ENCODE peak calls at places on chromosomes 16 and 17, in nine cellular contexts. T, K, N, I, O, U, Q, F and E are unnamed samples.

GRCh38 chr17:19366637-19366972 is 4.1 kb upstream of the B9D1 start:
- DNase-seq in T (no peak), K (no peak), N (no peak), I (no peak), O (no peak), U (no peak), Q (no peak), F (no peak), E (no peak)

GRCh38 chr17:18187816-18188761 is 4.5 kb downstream of the ALKBH5 start:
- DNase-seq in T (no peak), K (no peak), N (no peak), I (peak), O (peak), U (no peak), Q (no peak), F (no peak), E (no peak)

GRCh38 chr16:74724820-74725549 is 24.3 kb upstream of the MLKL start:
- DNase-seq in T (no peak), K (peak), N (no peak), I (peak), O (no peak), U (peak), Q (no peak), F (no peak), E (peak)

GRCh38 chr16:899678-900060 is 71.1 kb downstream of the LMF1 start:
- DNase-seq in T (no peak), K (no peak), N (no peak), I (no peak), O (no peak), U (no peak), Q (no peak), F (no peak), E (no peak)

GRCh38 chr17:67642488-67642887 is 75.2 kb upstream of the NOL11 start:
- DNase-seq in T (no peak), K (no peak), N (no peak), I (no peak), O (no peak), U (no peak), Q (no peak), F (no peak), E (no peak)

GRCh38 chr17:78358538-78359215 is 1.2 kb downstream of the SOCS3 start:
- DNase-seq in T (no peak), K (no peak), N (peak), I (peak), O (peak), U (peak), Q (no peak), F (no peak), E (no peak)

GRCh38 chr17:64289652-64290051 is 26.6 kb upstream of the TEX2 start:
- DNase-seq in T (no peak), K (no peak), N (no peak), I (no peak), O (no peak), U (no peak), Q (no peak), F (no peak), E (no peak)

GRCh38 chr16:66359012-66359411 is 7.5 kb upstream of the CDH5 start:
- DNase-seq in T (no peak), K (peak), N (no peak), I (peak), O (peak), U (no peak), Q (peak), F (no peak), E (no peak)

GRCh38 chr17:55320594-55321506 is 56.1 kb downstream of the HLF start:
- DNase-seq in T (no peak), K (no peak), N (no peak), I (peak), O (no peak), U (no peak), Q (no peak), F (no peak), E (no peak)

GRCh38 chr17:36066365-36066945 is 2.4 kb downstream of the CCL18 start:
- DNase-seq in T (no peak), K (no peak), N (no peak), I (no peak), O (no peak), U (no peak), Q (no peak), F (no peak), E (no peak)

GRCh38 chr17:5975651-5976050 is 94.5 kb upstream of the WSCD1 start:
- DNase-seq in T (no peak), K (no peak), N (no peak), I (no peak), O (no peak), U (no peak), Q (no peak), F (peak), E (no peak)

GRCh38 chr17:81403040-81403467 is 7.8 kb downstream of the BAHCC1 start:
- DNase-seq in T (no peak), K (no peak), N (no peak), I (no peak), O (no peak), U (peak), Q (no peak), F (peak), E (no peak)

GRCh38 chr16:12403746-12404658 is 399.7 kb downstream of the CPPED1 start:
- DNase-seq in T (no peak), K (no peak), N (no peak), I (no peak), O (peak), U (peak), Q (no peak), F (no peak), E (no peak)

GRCh38 chr16:4298761-4299522 is 16.9 kb upstream of the GLIS2 start:
- DNase-seq in T (peak), K (peak), N (peak), I (peak), O (peak), U (peak), Q (peak), F (peak), E (peak)

GRCh38 chr17:74881073-74881472 is 8.3 kb upstream of the FDXR start:
- DNase-seq in T (no peak), K (no peak), N (no peak), I (no peak), O (no peak), U (no peak), Q (no peak), F (no peak), E (no peak)

GRCh38 chr17:29563816-29564215 is 3.0 kb downstream of the ABHD15 start:
- DNase-seq in T (peak), K (no peak), N (no peak), I (no peak), O (no peak), U (no peak), Q (no peak), F (no peak), E (no peak)

GRCh38 chr17:41539071-41539492 is 11.0 kb upstream of the KRT19 start:
- DNase-seq in T (no peak), K (no peak), N (no peak), I (no peak), O (no peak), U (peak), Q (no peak), F (peak), E (no peak)

GRCh38 chr16:2325791-2326190 is 14.7 kb downstream of the ABCA3 start:
- DNase-seq in T (no peak), K (no peak), N (no peak), I (no peak), O (no peak), U (no peak), Q (no peak), F (no peak), E (no peak)

GRCh38 chr17:29138991-29139682 is 41.1 kb downstream of the MYO18A start:
- DNase-seq in T (no peak), K (no peak), N (peak), I (no peak), O (no peak), U (no peak), Q (peak), F (no peak), E (no peak)

GRCh38 chr17:75549246-75550138 is 24.0 kb downstream of the LLGL2 start:
- DNase-seq in T (peak), K (no peak), N (peak), I (peak), O (no peak), U (peak), Q (peak), F (peak), E (no peak)

GRCh38 chr16:86549076-86549892 is 5.8 kb downstream of the MTHFSD start:
- DNase-seq in T (no peak), K (no peak), N (no peak), I (no peak), O (no peak), U (no peak), Q (no peak), F (no peak), E (no peak)

GRCh38 chr16:85576944-85577343 is 36.2 kb upstream of the GSE1 start:
- DNase-seq in T (no peak), K (no peak), N (no peak), I (no peak), O (no peak), U (no peak), Q (no peak), F (no peak), E (no peak)

GRCh38 chr16:14378684-14379467 is 251.2 kb downstream of the PARN start:
- DNase-seq in T (no peak), K (no peak), N (no peak), I (peak), O (no peak), U (no peak), Q (peak), F (no peak), E (no peak)

GRCh38 chr17:83056583-83057396 is 22.6 kb upstream of the METRNL start:
- DNase-seq in T (no peak), K (no peak), N (peak), I (no peak), O (no peak), U (peak), Q (no peak), F (no peak), E (no peak)

GRCh38 chr17:64032081-64032480 is 11.6 kb upstream of the ICAM2 start:
- DNase-seq in T (no peak), K (no peak), N (peak), I (peak), O (no peak), U (peak), Q (no peak), F (peak), E (peak)

GRCh38 chr17:79633937-79634813 is 23.3 kb upstream of the RBFOX3 start:
- DNase-seq in T (no peak), K (no peak), N (peak), I (no peak), O (no peak), U (peak), Q (no peak), F (no peak), E (no peak)

GRCh38 chr17:72065556-72065955 is 55.3 kb upstream of the SOX9 start:
- DNase-seq in T (no peak), K (no peak), N (no peak), I (peak), O (no peak), U (no peak), Q (no peak), F (no peak), E (no peak)

GRCh38 chr17:40582328-40582901 is 17.1 kb upstream of the CCR7 start:
- DNase-seq in T (peak), K (no peak), N (no peak), I (peak), O (peak), U (no peak), Q (peak), F (no peak), E (no peak)

GRCh38 chr17:31532526-31532925 is 141.1 kb downstream of the RAB11FIP4 start:
- DNase-seq in T (no peak), K (no peak), N (no peak), I (no peak), O (no peak), U (no peak), Q (no peak), F (no peak), E (no peak)

GRCh38 chr16:30351586-30352419 is 3.3 kb downstream of the CD2BP2 start:
- DNase-seq in T (peak), K (peak), N (peak), I (peak), O (peak), U (no peak), Q (no peak), F (no peak), E (peak)

GRCh38 chr16:88464447-88465318 is 11.6 kb downstream of the ZFPM1 start:
- DNase-seq in T (no peak), K (no peak), N (no peak), I (no peak), O (peak), U (no peak), Q (no peak), F (peak), E (no peak)

GRCh38 chr16:6124136-6124535 is 1026.5 kb upstream of the EEF2KMT start:
- DNase-seq in T (no peak), K (no peak), N (no peak), I (no peak), O (no peak), U (peak), Q (no peak), F (no peak), E (no peak)

GRCh38 chr16:17519041-17519440 is 48.3 kb upstream of the XYLT1 start:
- DNase-seq in T (no peak), K (no peak), N (no peak), I (no peak), O (no peak), U (no peak), Q (no peak), F (no peak), E (no peak)

GRCh38 chr16:77610496-77610895 is 111.8 kb upstream of the NUDT7 start:
- DNase-seq in T (no peak), K (no peak), N (no peak), I (peak), O (no peak), U (no peak), Q (no peak), F (no peak), E (no peak)

GRCh38 chr16:87344931-87345631 is 27.9 kb upstream of the C16orf95 start:
- DNase-seq in T (peak), K (no peak), N (peak), I (no peak), O (no peak), U (peak), Q (no peak), F (peak), E (no peak)

GRCh38 chr17:1179635-1180433 is at the start of gene ABR:
- DNase-seq in T (no peak), K (no peak), N (peak), I (peak), O (peak), U (peak), Q (peak), F (no peak), E (no peak)

GRCh38 chr17:40803617-40804082 is 3.9 kb upstream of the KRT28 start:
- DNase-seq in T (peak), K (no peak), N (peak), I (peak), O (peak), U (peak), Q (peak), F (peak), E (peak)

GRCh38 chr17:75614006-75614405 is 19.2 kb upstream of the SMIM5 start:
- DNase-seq in T (no peak), K (no peak), N (no peak), I (no peak), O (no peak), U (peak), Q (no peak), F (peak), E (no peak)

GRCh38 chr17:42672038-42672437 is 4.8 kb downstream of the PLEKHH3 start:
- DNase-seq in T (no peak), K (no peak), N (no peak), I (peak), O (no peak), U (peak), Q (no peak), F (no peak), E (no peak)

GRCh38 chr17:42674755-42675347 is 1.9 kb downstream of the PLEKHH3 start:
- DNase-seq in T (no peak), K (no peak), N (no peak), I (no peak), O (no peak), U (peak), Q (no peak), F (peak), E (no peak)

GRCh38 chr17:42675348-42675983 is 1.3 kb downstream of the PLEKHH3 start:
- DNase-seq in T (no peak), K (no peak), N (no peak), I (no peak), O (no peak), U (peak), Q (no peak), F (no peak), E (no peak)

GRCh38 chr17:42673885-42674754 is 2.7 kb downstream of the PLEKHH3 start:
- DNase-seq in T (peak), K (no peak), N (peak), I (peak), O (peak), U (peak), Q (no peak), F (peak), E (no peak)

DNA sequence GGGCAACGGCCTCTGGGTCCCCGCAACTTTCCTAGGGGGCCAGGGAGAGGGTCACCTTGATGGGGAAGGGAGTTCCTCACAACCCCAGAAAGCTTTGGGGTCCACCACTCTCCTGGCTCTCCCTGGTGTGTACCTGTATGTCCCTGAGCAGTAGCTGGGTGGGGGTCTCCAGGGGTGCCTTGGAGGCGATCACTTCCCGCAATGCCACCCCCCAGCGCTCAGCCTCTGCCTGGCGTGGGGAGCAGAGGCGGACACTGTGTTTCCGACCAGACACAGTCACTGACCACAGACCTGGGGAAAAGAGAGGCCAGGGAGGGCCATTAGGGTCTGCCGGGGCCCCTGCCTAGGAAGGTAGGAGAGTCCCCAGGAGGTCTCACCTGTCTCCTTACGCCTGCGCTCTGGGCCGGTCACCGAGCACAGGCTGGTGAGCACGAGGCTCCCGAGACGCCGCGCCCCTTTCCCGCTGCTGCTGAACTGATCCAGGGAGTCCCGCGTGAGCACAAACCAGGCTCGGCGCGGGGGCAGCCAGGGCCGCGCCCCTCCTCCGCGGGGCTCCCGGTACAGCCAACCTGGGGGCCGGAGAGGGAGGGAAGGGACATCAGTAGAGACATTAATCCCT is 3.4 kb downstream of the PLEKHH3 start:
- DNase-seq in T (no peak), K (no peak), N (no peak), I (no peak), O (no peak), U (no peak), Q (no peak), F (no peak), E (no peak)
- H3K4me3 ChIP-seq in T (no peak), K (peak), N (no peak), I (no peak), O (no peak), U (no peak), Q (no peak), F (no peak), E (peak)

GRCh38 chr17:58341861-58342475 is 10.0 kb downstream of the SUPT4H1 start:
- DNase-seq in T (no peak), K (no peak), N (no peak), I (no peak), O (no peak), U (no peak), Q (no peak), F (no peak), E (no peak)
- H3K4me3 ChIP-seq in T (no peak), K (no peak), N (no peak), I (no peak), O (no peak), U (no peak), Q (no peak), F (no peak), E (no peak)

DNA sequence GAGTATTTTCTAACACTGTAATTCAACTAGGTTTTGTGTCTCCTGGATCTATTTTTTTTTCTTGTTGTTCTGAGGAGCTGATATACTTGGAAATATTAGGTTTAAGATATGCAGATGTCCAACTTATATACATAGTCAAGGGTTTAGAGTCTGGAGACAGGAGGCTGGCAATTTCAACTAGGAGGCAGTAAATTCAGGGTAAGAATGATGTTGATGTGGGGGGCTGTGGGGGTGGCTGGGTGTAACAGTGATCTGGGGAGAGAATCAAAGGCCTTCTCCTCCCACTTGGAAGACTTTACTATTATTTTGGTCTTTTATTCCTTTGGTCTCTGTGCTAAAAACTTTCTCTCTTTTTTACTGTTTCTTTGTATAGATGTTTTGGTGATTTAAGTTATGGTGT is 88.0 kb downstream of the MAP2K6 start:
- DNase-seq in T (no peak), K (no peak), N (no peak), I (no peak), O (no peak), U (no peak), Q (no peak), F (no peak), E (no peak)
- H3K4me3 ChIP-seq in T (no peak), K (no peak), N (peak), I (no peak), O (no peak), U (no peak), Q (no peak), F (no peak), E (no peak)

GRCh38 chr17:44693609-44694008 is 4.0 kb upstream of the CCDC43 start:
- DNase-seq in T (no peak), K (no peak), N (no peak), I (no peak), O (no peak), U (no peak), Q (no peak), F (no peak), E (no peak)

GRCh38 chr17:44689492-44690217 is at the start of gene CCDC43:
- DNase-seq in T (peak), K (peak), N (peak), I (peak), O (peak), U (peak), Q (peak), F (peak), E (peak)

GRCh38 chr17:44688675-44689491 is 693 bp downstream of the CCDC43 start:
- DNase-seq in T (no peak), K (no peak), N (no peak), I (peak), O (peak), U (peak), Q (no peak), F (no peak), E (no peak)

GRCh38 chr17:44687752-44688151 is 1.8 kb downstream of the CCDC43 start:
- DNase-seq in T (no peak), K (no peak), N (no peak), I (no peak), O (no peak), U (no peak), Q (no peak), F (no peak), E (no peak)

DNA sequence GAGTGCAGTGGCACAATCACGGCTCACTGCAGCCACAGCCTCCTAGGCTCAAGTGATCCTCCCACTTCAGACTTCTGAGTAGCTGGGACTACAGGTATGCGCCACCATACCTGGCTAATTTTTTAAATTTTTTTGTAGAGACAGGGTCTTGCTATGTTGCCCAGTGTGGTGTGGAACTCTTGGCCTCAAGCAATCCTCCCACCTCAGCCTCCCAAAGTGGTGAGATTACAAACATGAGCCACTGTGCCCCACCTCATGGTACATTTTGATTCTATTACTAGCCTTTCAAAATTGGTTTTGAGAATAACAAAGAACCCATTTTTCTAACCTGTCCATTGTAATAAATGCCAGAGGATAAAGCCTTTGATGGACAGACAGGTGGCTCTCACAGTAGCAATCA is 1.4 kb downstream of the CCDC43 start:
- DNase-seq in T (no peak), K (no peak), N (no peak), I (no peak), O (no peak), U (no peak), Q (no peak), F (no peak), E (no peak)
- H3K4me3 ChIP-seq in T (no peak), K (no peak), N (no peak), I (peak), O (no peak), U (no peak), Q (peak), F (no peak), E (no peak)

GRCh38 chr16:73232555-73233422 is 184.9 kb upstream of the ZFHX3 start:
- DNase-seq in T (no peak), K (peak), N (no peak), I (peak), O (no peak), U (no peak), Q (no peak), F (peak), E (peak)
- H3K4me3 ChIP-seq in T (no peak), K (peak), N (no peak), I (no peak), O (no peak), U (no peak), Q (no peak), F (no peak), E (peak)